ENCODE peak calls at places on chromosomes 6 and 20, in eight cellular contexts. One of them, this sample, is unnamed.

GRCh38 chr6:148884461-148884860 is 137.6 kb downstream of the UST start:
- DNase-seq in SK-N-SH: no peak
- DNase-seq in HFFc6: no peak
- DNase-seq in H9: no peak
- DNase-seq in left cardiac atrium: no peak
- DNase-seq in DMS53: no peak
- DNase-seq in stimulated activated CD4-positive, alpha-beta T cell treated with anti-CD3 and anti-CD28 coated beads, TNF-alpha, amount 100 ng/mL, for 4 hours: no peak
- DNase-seq in CD4-positive, alpha-beta T cell: no peak
- DNase-seq in this sample: no peak

GRCh38 chr6:111872521-111873177 is 603 bp downstream of the FYN start:
- DNase-seq in SK-N-SH: peak
- DNase-seq in HFFc6: peak
- DNase-seq in H9: peak
- DNase-seq in left cardiac atrium: peak
- DNase-seq in DMS53: peak
- DNase-seq in stimulated activated CD4-positive, alpha-beta T cell treated with anti-CD3 and anti-CD28 coated beads, TNF-alpha, amount 100 ng/mL, for 4 hours: peak
- DNase-seq in CD4-positive, alpha-beta T cell: peak
- DNase-seq in this sample: no peak

GRCh38 chr6:4820704-4821276 is 44.6 kb downstream of the CDYL start:
- DNase-seq in SK-N-SH: no peak
- DNase-seq in HFFc6: peak
- DNase-seq in H9: no peak
- DNase-seq in left cardiac atrium: no peak
- DNase-seq in DMS53: no peak
- DNase-seq in stimulated activated CD4-positive, alpha-beta T cell treated with anti-CD3 and anti-CD28 coated beads, TNF-alpha, amount 100 ng/mL, for 4 hours: no peak
- DNase-seq in CD4-positive, alpha-beta T cell: no peak
- DNase-seq in this sample: no peak

GRCh38 chr6:155530219-155530834 is 74.7 kb upstream of the NOX3 start:
- DNase-seq in SK-N-SH: peak
- DNase-seq in HFFc6: peak
- DNase-seq in H9: no peak
- DNase-seq in left cardiac atrium: no peak
- DNase-seq in DMS53: peak
- DNase-seq in stimulated activated CD4-positive, alpha-beta T cell treated with anti-CD3 and anti-CD28 coated beads, TNF-alpha, amount 100 ng/mL, for 4 hours: no peak
- DNase-seq in CD4-positive, alpha-beta T cell: no peak
- DNase-seq in this sample: peak

GRCh38 chr20:37257530-37257929 is 4.1 kb downstream of the GHRH start:
- DNase-seq in SK-N-SH: no peak
- DNase-seq in HFFc6: no peak
- DNase-seq in H9: no peak
- DNase-seq in left cardiac atrium: no peak
- DNase-seq in DMS53: no peak
- DNase-seq in stimulated activated CD4-positive, alpha-beta T cell treated with anti-CD3 and anti-CD28 coated beads, TNF-alpha, amount 100 ng/mL, for 4 hours: no peak
- DNase-seq in CD4-positive, alpha-beta T cell: no peak
- DNase-seq in this sample: no peak

GRCh38 chr6:154463573-154464419 is 46.7 kb downstream of the CNKSR3 start:
- DNase-seq in SK-N-SH: peak
- DNase-seq in HFFc6: no peak
- DNase-seq in H9: no peak
- DNase-seq in left cardiac atrium: no peak
- DNase-seq in DMS53: no peak
- DNase-seq in stimulated activated CD4-positive, alpha-beta T cell treated with anti-CD3 and anti-CD28 coated beads, TNF-alpha, amount 100 ng/mL, for 4 hours: no peak
- DNase-seq in CD4-positive, alpha-beta T cell: no peak
- DNase-seq in this sample: no peak

GRCh38 chr6:108588586-108588985 is 27.9 kb downstream of the FOXO3 start:
- DNase-seq in SK-N-SH: no peak
- DNase-seq in HFFc6: peak
- DNase-seq in H9: no peak
- DNase-seq in left cardiac atrium: no peak
- DNase-seq in DMS53: no peak
- DNase-seq in stimulated activated CD4-positive, alpha-beta T cell treated with anti-CD3 and anti-CD28 coated beads, TNF-alpha, amount 100 ng/mL, for 4 hours: no peak
- DNase-seq in CD4-positive, alpha-beta T cell: no peak
- DNase-seq in this sample: peak

GRCh38 chr20:47357296-47358051 is 975 bp upstream of the ZMYND8 start:
- DNase-seq in SK-N-SH: peak
- DNase-seq in HFFc6: peak
- DNase-seq in H9: peak
- DNase-seq in left cardiac atrium: peak
- DNase-seq in DMS53: peak
- DNase-seq in stimulated activated CD4-positive, alpha-beta T cell treated with anti-CD3 and anti-CD28 coated beads, TNF-alpha, amount 100 ng/mL, for 4 hours: peak
- DNase-seq in CD4-positive, alpha-beta T cell: peak
- DNase-seq in this sample: peak

GRCh38 chr6:167997642-167998041 is at the start of gene KIF25:
- DNase-seq in SK-N-SH: no peak
- DNase-seq in HFFc6: no peak
- DNase-seq in H9: no peak
- DNase-seq in left cardiac atrium: no peak
- DNase-seq in DMS53: peak
- DNase-seq in stimulated activated CD4-positive, alpha-beta T cell treated with anti-CD3 and anti-CD28 coated beads, TNF-alpha, amount 100 ng/mL, for 4 hours: no peak
- DNase-seq in CD4-positive, alpha-beta T cell: no peak
- DNase-seq in this sample: no peak

GRCh38 chr6:23244300-23244699 is 674.9 kb downstream of the HDGFL1 start:
- DNase-seq in SK-N-SH: no peak
- DNase-seq in HFFc6: no peak
- DNase-seq in H9: no peak
- DNase-seq in left cardiac atrium: no peak
- DNase-seq in DMS53: no peak
- DNase-seq in stimulated activated CD4-positive, alpha-beta T cell treated with anti-CD3 and anti-CD28 coated beads, TNF-alpha, amount 100 ng/mL, for 4 hours: no peak
- DNase-seq in CD4-positive, alpha-beta T cell: no peak
- DNase-seq in this sample: no peak

GRCh38 chr6:126180585-126180984 is 159.3 kb upstream of the CENPW start:
- DNase-seq in SK-N-SH: no peak
- DNase-seq in HFFc6: peak
- DNase-seq in H9: no peak
- DNase-seq in left cardiac atrium: no peak
- DNase-seq in DMS53: peak
- DNase-seq in stimulated activated CD4-positive, alpha-beta T cell treated with anti-CD3 and anti-CD28 coated beads, TNF-alpha, amount 100 ng/mL, for 4 hours: no peak
- DNase-seq in CD4-positive, alpha-beta T cell: no peak
- DNase-seq in this sample: peak

GRCh38 chr20:17630806-17631195 is 51.2 kb downstream of the RRBP1 start:
- DNase-seq in SK-N-SH: no peak
- DNase-seq in HFFc6: no peak
- DNase-seq in H9: no peak
- DNase-seq in left cardiac atrium: no peak
- DNase-seq in DMS53: no peak
- DNase-seq in stimulated activated CD4-positive, alpha-beta T cell treated with anti-CD3 and anti-CD28 coated beads, TNF-alpha, amount 100 ng/mL, for 4 hours: no peak
- DNase-seq in CD4-positive, alpha-beta T cell: no peak
- DNase-seq in this sample: no peak

GRCh38 chr6:149484733-149485700 is at the start of gene ZC3H12D:
- DNase-seq in SK-N-SH: no peak
- DNase-seq in HFFc6: peak
- DNase-seq in H9: peak
- DNase-seq in left cardiac atrium: peak
- DNase-seq in DMS53: peak
- DNase-seq in stimulated activated CD4-positive, alpha-beta T cell treated with anti-CD3 and anti-CD28 coated beads, TNF-alpha, amount 100 ng/mL, for 4 hours: no peak
- DNase-seq in CD4-positive, alpha-beta T cell: peak
- DNase-seq in this sample: peak

GRCh38 chr6:36666726-36667591 is 11.6 kb upstream of the CDKN1A start:
- DNase-seq in SK-N-SH: peak
- DNase-seq in HFFc6: peak
- DNase-seq in H9: peak
- DNase-seq in left cardiac atrium: peak
- DNase-seq in DMS53: peak
- DNase-seq in stimulated activated CD4-positive, alpha-beta T cell treated with anti-CD3 and anti-CD28 coated beads, TNF-alpha, amount 100 ng/mL, for 4 hours: no peak
- DNase-seq in CD4-positive, alpha-beta T cell: no peak
- DNase-seq in this sample: peak

GRCh38 chr20:51696304-51697118 is 71.7 kb downstream of the ATP9A start:
- DNase-seq in SK-N-SH: peak
- DNase-seq in HFFc6: peak
- DNase-seq in H9: no peak
- DNase-seq in left cardiac atrium: no peak
- DNase-seq in DMS53: no peak
- DNase-seq in stimulated activated CD4-positive, alpha-beta T cell treated with anti-CD3 and anti-CD28 coated beads, TNF-alpha, amount 100 ng/mL, for 4 hours: no peak
- DNase-seq in CD4-positive, alpha-beta T cell: no peak
- DNase-seq in this sample: no peak

GRCh38 chr20:59221049-59221748 is 57.6 kb downstream of the ZNF831 start:
- DNase-seq in SK-N-SH: no peak
- DNase-seq in HFFc6: no peak
- DNase-seq in H9: peak
- DNase-seq in left cardiac atrium: no peak
- DNase-seq in DMS53: no peak
- DNase-seq in stimulated activated CD4-positive, alpha-beta T cell treated with anti-CD3 and anti-CD28 coated beads, TNF-alpha, amount 100 ng/mL, for 4 hours: no peak
- DNase-seq in CD4-positive, alpha-beta T cell: no peak
- DNase-seq in this sample: no peak

GRCh38 chr6:166500246-166500645 is 86.2 kb downstream of the RAMACL start:
- DNase-seq in SK-N-SH: peak
- DNase-seq in HFFc6: no peak
- DNase-seq in H9: no peak
- DNase-seq in left cardiac atrium: no peak
- DNase-seq in DMS53: no peak
- DNase-seq in stimulated activated CD4-positive, alpha-beta T cell treated with anti-CD3 and anti-CD28 coated beads, TNF-alpha, amount 100 ng/mL, for 4 hours: no peak
- DNase-seq in CD4-positive, alpha-beta T cell: no peak
- DNase-seq in this sample: no peak

GRCh38 chr6:114009192-114009591 is 38.2 kb upstream of the HDAC2 start:
- DNase-seq in SK-N-SH: no peak
- DNase-seq in HFFc6: no peak
- DNase-seq in H9: peak
- DNase-seq in left cardiac atrium: no peak
- DNase-seq in DMS53: no peak
- DNase-seq in stimulated activated CD4-positive, alpha-beta T cell treated with anti-CD3 and anti-CD28 coated beads, TNF-alpha, amount 100 ng/mL, for 4 hours: no peak
- DNase-seq in CD4-positive, alpha-beta T cell: no peak
- DNase-seq in this sample: no peak

GRCh38 chr6:43972915-43973304 is 154.3 kb downstream of the MRPL14 start:
- DNase-seq in SK-N-SH: no peak
- DNase-seq in HFFc6: peak
- DNase-seq in H9: peak
- DNase-seq in left cardiac atrium: peak
- DNase-seq in DMS53: no peak
- DNase-seq in stimulated activated CD4-positive, alpha-beta T cell treated with anti-CD3 and anti-CD28 coated beads, TNF-alpha, amount 100 ng/mL, for 4 hours: no peak
- DNase-seq in CD4-positive, alpha-beta T cell: no peak
- DNase-seq in this sample: peak

GRCh38 chr20:62924567-62925419 is 1.5 kb downstream of the DIDO1 start:
- DNase-seq in SK-N-SH: peak
- DNase-seq in HFFc6: peak
- DNase-seq in H9: no peak
- DNase-seq in left cardiac atrium: peak
- DNase-seq in DMS53: peak
- DNase-seq in stimulated activated CD4-positive, alpha-beta T cell treated with anti-CD3 and anti-CD28 coated beads, TNF-alpha, amount 100 ng/mL, for 4 hours: no peak
- DNase-seq in CD4-positive, alpha-beta T cell: peak
- DNase-seq in this sample: no peak

GRCh38 chr6:166381733-166382499 is 824 bp downstream of the MPC1 start:
- DNase-seq in SK-N-SH: peak
- DNase-seq in HFFc6: no peak
- DNase-seq in H9: peak
- DNase-seq in left cardiac atrium: peak
- DNase-seq in DMS53: peak
- DNase-seq in stimulated activated CD4-positive, alpha-beta T cell treated with anti-CD3 and anti-CD28 coated beads, TNF-alpha, amount 100 ng/mL, for 4 hours: peak
- DNase-seq in CD4-positive, alpha-beta T cell: peak
- DNase-seq in this sample: no peak

GRCh38 chr20:58019027-58019849 is 209.2 kb downstream of the ANKRD60 start:
- DNase-seq in SK-N-SH: no peak
- DNase-seq in HFFc6: peak
- DNase-seq in H9: peak
- DNase-seq in left cardiac atrium: no peak
- DNase-seq in DMS53: no peak
- DNase-seq in stimulated activated CD4-positive, alpha-beta T cell treated with anti-CD3 and anti-CD28 coated beads, TNF-alpha, amount 100 ng/mL, for 4 hours: no peak
- DNase-seq in CD4-positive, alpha-beta T cell: no peak
- DNase-seq in this sample: peak

GRCh38 chr20:56637576-56637975 is 8.5 kb downstream of the TFAP2C start:
- DNase-seq in SK-N-SH: no peak
- DNase-seq in HFFc6: no peak
- DNase-seq in H9: no peak
- DNase-seq in left cardiac atrium: no peak
- DNase-seq in DMS53: no peak
- DNase-seq in stimulated activated CD4-positive, alpha-beta T cell treated with anti-CD3 and anti-CD28 coated beads, TNF-alpha, amount 100 ng/mL, for 4 hours: no peak
- DNase-seq in CD4-positive, alpha-beta T cell: no peak
- DNase-seq in this sample: no peak

GRCh38 chr6:36904851-36905393 is 19.2 kb downstream of the C6orf89 start:
- DNase-seq in SK-N-SH: no peak
- DNase-seq in HFFc6: no peak
- DNase-seq in H9: no peak
- DNase-seq in left cardiac atrium: no peak
- DNase-seq in DMS53: no peak
- DNase-seq in stimulated activated CD4-positive, alpha-beta T cell treated with anti-CD3 and anti-CD28 coated beads, TNF-alpha, amount 100 ng/mL, for 4 hours: no peak
- DNase-seq in CD4-positive, alpha-beta T cell: no peak
- DNase-seq in this sample: no peak

GRCh38 chr20:58438970-58439808 is 50.2 kb downstream of the VAPB start:
- DNase-seq in SK-N-SH: no peak
- DNase-seq in HFFc6: no peak
- DNase-seq in H9: no peak
- DNase-seq in left cardiac atrium: no peak
- DNase-seq in DMS53: no peak
- DNase-seq in stimulated activated CD4-positive, alpha-beta T cell treated with anti-CD3 and anti-CD28 coated beads, TNF-alpha, amount 100 ng/mL, for 4 hours: no peak
- DNase-seq in CD4-positive, alpha-beta T cell: no peak
- DNase-seq in this sample: no peak

GRCh38 chr6:40395066-40395697 is 192.0 kb downstream of the LRFN2 start:
- DNase-seq in SK-N-SH: no peak
- DNase-seq in HFFc6: no peak
- DNase-seq in H9: peak
- DNase-seq in left cardiac atrium: no peak
- DNase-seq in DMS53: peak
- DNase-seq in stimulated activated CD4-positive, alpha-beta T cell treated with anti-CD3 and anti-CD28 coated beads, TNF-alpha, amount 100 ng/mL, for 4 hours: no peak
- DNase-seq in CD4-positive, alpha-beta T cell: no peak
- DNase-seq in this sample: peak

GRCh38 chr6:14731638-14732037 is 514.2 kb upstream of the JARID2 start:
- DNase-seq in SK-N-SH: no peak
- DNase-seq in HFFc6: no peak
- DNase-seq in H9: no peak
- DNase-seq in left cardiac atrium: no peak
- DNase-seq in DMS53: no peak
- DNase-seq in stimulated activated CD4-positive, alpha-beta T cell treated with anti-CD3 and anti-CD28 coated beads, TNF-alpha, amount 100 ng/mL, for 4 hours: no peak
- DNase-seq in CD4-positive, alpha-beta T cell: no peak
- DNase-seq in this sample: no peak

GRCh38 chr6:51855310-51856082 is 231.9 kb downstream of the PKHD1 start:
- DNase-seq in SK-N-SH: peak
- DNase-seq in HFFc6: peak
- DNase-seq in H9: peak
- DNase-seq in left cardiac atrium: no peak
- DNase-seq in DMS53: peak
- DNase-seq in stimulated activated CD4-positive, alpha-beta T cell treated with anti-CD3 and anti-CD28 coated beads, TNF-alpha, amount 100 ng/mL, for 4 hours: no peak
- DNase-seq in CD4-positive, alpha-beta T cell: no peak
- DNase-seq in this sample: peak

GRCh38 chr20:41643504-41643938 is 25.3 kb upstream of the CHD6 start:
- DNase-seq in SK-N-SH: no peak
- DNase-seq in HFFc6: peak
- DNase-seq in H9: peak
- DNase-seq in left cardiac atrium: peak
- DNase-seq in DMS53: peak
- DNase-seq in stimulated activated CD4-positive, alpha-beta T cell treated with anti-CD3 and anti-CD28 coated beads, TNF-alpha, amount 100 ng/mL, for 4 hours: no peak
- DNase-seq in CD4-positive, alpha-beta T cell: no peak
- DNase-seq in this sample: peak

GRCh38 chr6:157714153-157714490 is 108.9 kb upstream of the SNX9 start:
- DNase-seq in SK-N-SH: no peak
- DNase-seq in HFFc6: peak
- DNase-seq in H9: no peak
- DNase-seq in left cardiac atrium: no peak
- DNase-seq in DMS53: no peak
- DNase-seq in stimulated activated CD4-positive, alpha-beta T cell treated with anti-CD3 and anti-CD28 coated beads, TNF-alpha, amount 100 ng/mL, for 4 hours: no peak
- DNase-seq in CD4-positive, alpha-beta T cell: no peak
- DNase-seq in this sample: no peak

GRCh38 chr20:21361266-21361665 is 36.1 kb downstream of the NKX2-4 start:
- DNase-seq in SK-N-SH: no peak
- DNase-seq in HFFc6: no peak
- DNase-seq in H9: no peak
- DNase-seq in left cardiac atrium: no peak
- DNase-seq in DMS53: peak
- DNase-seq in stimulated activated CD4-positive, alpha-beta T cell treated with anti-CD3 and anti-CD28 coated beads, TNF-alpha, amount 100 ng/mL, for 4 hours: no peak
- DNase-seq in CD4-positive, alpha-beta T cell: no peak
- DNase-seq in this sample: no peak

GRCh38 chr6:28867078-28867414 is 56.7 kb downstream of the TRIM27 start:
- DNase-seq in SK-N-SH: peak
- DNase-seq in HFFc6: no peak
- DNase-seq in H9: no peak
- DNase-seq in left cardiac atrium: no peak
- DNase-seq in DMS53: no peak
- DNase-seq in stimulated activated CD4-positive, alpha-beta T cell treated with anti-CD3 and anti-CD28 coated beads, TNF-alpha, amount 100 ng/mL, for 4 hours: no peak
- DNase-seq in CD4-positive, alpha-beta T cell: no peak
- DNase-seq in this sample: peak

GRCh38 chr20:18056174-18057105 is 1.3 kb downstream of the OVOL2 start:
- DNase-seq in SK-N-SH: peak
- DNase-seq in HFFc6: no peak
- DNase-seq in H9: peak
- DNase-seq in left cardiac atrium: no peak
- DNase-seq in DMS53: peak
- DNase-seq in stimulated activated CD4-positive, alpha-beta T cell treated with anti-CD3 and anti-CD28 coated beads, TNF-alpha, amount 100 ng/mL, for 4 hours: no peak
- DNase-seq in CD4-positive, alpha-beta T cell: no peak
- DNase-seq in this sample: no peak

GRCh38 chr6:131950767-131951575 is at the start of gene CCN2:
- DNase-seq in SK-N-SH: peak
- DNase-seq in HFFc6: peak
- DNase-seq in H9: peak
- DNase-seq in left cardiac atrium: peak
- DNase-seq in DMS53: peak
- DNase-seq in stimulated activated CD4-positive, alpha-beta T cell treated with anti-CD3 and anti-CD28 coated beads, TNF-alpha, amount 100 ng/mL, for 4 hours: no peak
- DNase-seq in CD4-positive, alpha-beta T cell: no peak
- DNase-seq in this sample: peak

This sample was measured in A172.